ENCODE peak calls at places on chromosomes 3 and 15, in five cellular contexts. T is NCI-H146; X is choroid plexus epithelial cell; Z is skeletal muscle cell; I is stimulated activated CD4-positive, alpha-beta T cell treated with anti-CD3 and anti-CD28 coated beads, Interleukin-4, amount 100 ng/mL, for 48 hours. P is an unnamed sample.
A peak's percentile ranks its signal among the peaks of the same experiment; 100 is the strongest.

GRCh38 chr3:188978772-188979171 is 193.0 kb upstream of the TPRG1 start:
- DNase-seq in T (no peak), X (peak; percentile 85), Z (peak; percentile 78), I (no peak), P (no peak)

GRCh38 chr15:74917676-74918075 is 11.0 kb upstream of the FAM219B start:
- DNase-seq in T (no peak), X (peak; percentile 63), Z (no peak), I (no peak), P (no peak)

GRCh38 chr3:187878776-187879524 is 133.7 kb upstream of the BCL6 start:
- DNase-seq in T (no peak), X (peak; percentile 76), Z (peak; percentile 36), I (no peak), P (no peak)

GRCh38 chr3:178483704-178484103 is 52.5 kb upstream of the KCNMB2 start:
- DNase-seq in T (no peak), X (peak; percentile 3), Z (no peak), I (no peak), P (no peak)

GRCh38 chr15:34804113-34804512 is 8.8 kb upstream of the ACTC1 start:
- DNase-seq in T (no peak), X (no peak), Z (no peak), I (no peak), P (no peak)

GRCh38 chr3:105162448-105162847 is 204.3 kb upstream of the ALCAM start:
- DNase-seq in T (no peak), X (no peak), Z (no peak), I (no peak), P (no peak)

GRCh38 chr3:89682556-89682955 is 575.1 kb downstream of the EPHA3 start:
- DNase-seq in T (no peak), X (no peak), Z (no peak), I (no peak), P (no peak)

GRCh38 chr3:81723732-81724313 is 37.6 kb downstream of the GBE1 start:
- DNase-seq in T (peak; percentile 5), X (peak; percentile 79), Z (no peak), I (no peak), P (no peak)

GRCh38 chr3:40129510-40129909 is 180.0 kb upstream of the EIF1B start:
- DNase-seq in T (no peak), X (no peak), Z (no peak), I (no peak), P (no peak)

GRCh38 chr3:106692624-106693023 is 684.6 kb upstream of the CCDC54 start:
- DNase-seq in T (no peak), X (no peak), Z (no peak), I (no peak), P (no peak)

GRCh38 chr3:141955163-141955562 is 78.7 kb downstream of the ATP1B3 start:
- DNase-seq in T (no peak), X (peak; percentile 21), Z (no peak), I (no peak), P (no peak)

GRCh38 chr15:34708422-34708821 is 46.4 kb downstream of the GJD2 start:
- DNase-seq in T (peak; percentile 54), X (peak; percentile 74), Z (no peak), I (no peak), P (no peak)

GRCh38 chr3:102979682-102980378 is 545.0 kb downstream of the ZPLD1 start:
- DNase-seq in T (no peak), X (peak; percentile 86), Z (peak; percentile 92), I (no peak), P (no peak)

GRCh38 chr3:112770026-112770626 is 76.5 kb downstream of the CD200R1L start:
- DNase-seq in T (no peak), X (peak; percentile 69), Z (no peak), I (peak; percentile 47), P (no peak)

GRCh38 chr3:177946965-177947364 is 589.3 kb upstream of the KCNMB2 start:
- DNase-seq in T (no peak), X (peak; percentile 51), Z (no peak), I (no peak), P (no peak)

GRCh38 chr3:27905625-27906024 is 183.5 kb upstream of the EOMES start:
- DNase-seq in T (no peak), X (no peak), Z (no peak), I (no peak), P (peak; percentile 7)

GRCh38 chr15:80585544-80586018 is 109.5 kb upstream of the ABHD17C start:
- DNase-seq in T (peak; percentile 80), X (no peak), Z (no peak), I (no peak), P (no peak)

GRCh38 chr3:8500208-8500961 is 1.2 kb upstream of the LMCD1 start:
- DNase-seq in T (no peak), X (peak; percentile 69), Z (no peak), I (no peak), P (no peak)

GRCh38 chr3:71150293-71150954 is 433.1 kb downstream of the FOXP1 start:
- DNase-seq in T (no peak), X (peak; percentile 62), Z (no peak), I (no peak), P (no peak)

GRCh38 chr15:58419803-58420524 is 11.8 kb upstream of the LIPC start:
- DNase-seq in T (no peak), X (peak; percentile 16), Z (no peak), I (no peak), P (no peak)

GRCh38 chr3:43958005-43958770 is 267.4 kb downstream of the ABHD5 start:
- DNase-seq in T (no peak), X (no peak), Z (no peak), I (no peak), P (no peak)

GRCh38 chr3:14145236-14145635 is 20.4 kb downstream of the TMEM43 start:
- DNase-seq in T (no peak), X (peak; percentile 71), Z (no peak), I (no peak), P (no peak)

GRCh38 chr3:89787995-89788394 is 680.6 kb downstream of the EPHA3 start:
- DNase-seq in T (no peak), X (no peak), Z (no peak), I (no peak), P (no peak)

GRCh38 chr3:69484507-69485393 is 98.9 kb upstream of the FRMD4B start:
- DNase-seq in T (no peak), X (no peak), Z (no peak), I (no peak), P (no peak)

GRCh38 chr3:53696401-53697172 is 149.6 kb downstream of the CHDH start:
- DNase-seq in T (no peak), X (peak; percentile 7), Z (no peak), I (no peak), P (no peak)

GRCh38 chr3:184691397-184692131 is 20.3 kb downstream of the MAGEF1 start:
- DNase-seq in T (no peak), X (peak; percentile 19), Z (no peak), I (no peak), P (no peak)

GRCh38 chr15:65027593-65027992 is 1.8 kb downstream of the MTFMT start:
- DNase-seq in T (no peak), X (no peak), Z (no peak), I (no peak), P (no peak)

GRCh38 chr3:72444642-72445223 is 403.5 kb downstream of the SHQ1 start:
- DNase-seq in T (no peak), X (peak; percentile 53), Z (no peak), I (no peak), P (no peak)

GRCh38 chr3:127847236-127847720 is 25.0 kb upstream of the MGLL start:
- DNase-seq in T (no peak), X (no peak), Z (no peak), I (no peak), P (no peak)

GRCh38 chr15:98980899-98981228 is 26.7 kb downstream of the PGPEP1L start:
- DNase-seq in T (no peak), X (no peak), Z (no peak), I (no peak), P (no peak)

GRCh38 chr15:96042734-96043224 is 287.7 kb upstream of the NR2F2 start:
- DNase-seq in T (no peak), X (no peak), Z (no peak), I (no peak), P (no peak)

GRCh38 chr3:69304396-69304795 is 81.5 kb downstream of the FRMD4B start:
- DNase-seq in T (no peak), X (no peak), Z (no peak), I (no peak), P (no peak)

GRCh38 chr15:44598892-44599291 is 61.9 kb downstream of the EIF3J start:
- DNase-seq in T (no peak), X (peak; percentile 79), Z (peak; percentile 1), I (no peak), P (no peak)

P was measured in activated T-cell treated with anti-CD3 and anti-CD28 coated beads, Interleukin-2, amount 50 U/mL, for 4 hours.